ENCODE peak calls at places on chromosomes 13 and 19, in nine cellular contexts. One of them, this sample, is unnamed.

GRCh38 chr19:3146677-3147100 is 10.9 kb downstream of the GNA15 start:
- DNase-seq in K562: peak; percentile 72
- DNase-seq in WTC11: peak; percentile 84
- DNase-seq in endothelial cell of umbilical vein: no peak
- DNase-seq in A549: no peak
- DNase-seq in HepG2: peak; percentile 21
- DNase-seq in GM12878: no peak
- DNase-seq in SK-N-SH: peak; percentile 79
- DNase-seq in NB4: peak; percentile 52
- DNase-seq in this sample: no peak

GRCh38 chr13:77521595-77522367 is 13.7 kb upstream of the SCEL start:
- DNase-seq in HepG2: no peak
- DNase-seq in endothelial cell of umbilical vein: peak; percentile 58
- DNase-seq in K562: no peak
- DNase-seq in WTC11: peak; percentile 33
- DNase-seq in GM12878: no peak
- DNase-seq in A549: peak; percentile 87
- DNase-seq in NB4: no peak
- DNase-seq in SK-N-SH: no peak
- DNase-seq in this sample: no peak

GRCh38 chr13:32257649-32258048 is 57.5 kb downstream of the ZAR1L start:
- DNase-seq in endothelial cell of umbilical vein: no peak
- DNase-seq in HepG2: no peak
- DNase-seq in A549: no peak
- DNase-seq in WTC11: no peak
- DNase-seq in SK-N-SH: no peak
- DNase-seq in NB4: no peak
- DNase-seq in K562: no peak
- DNase-seq in GM12878: no peak
- DNase-seq in this sample: no peak

GRCh38 chr13:97391201-97391600 is 42.8 kb upstream of the RAP2A start:
- DNase-seq in K562: no peak
- DNase-seq in endothelial cell of umbilical vein: no peak
- DNase-seq in GM12878: no peak
- DNase-seq in SK-N-SH: no peak
- DNase-seq in A549: no peak
- DNase-seq in WTC11: no peak
- DNase-seq in HepG2: no peak
- DNase-seq in NB4: no peak
- DNase-seq in this sample: no peak

GRCh38 chr13:49791753-49792549 is 531 bp downstream of the KPNA3 start:
- DNase-seq in HepG2: no peak
- DNase-seq in NB4: peak; percentile 76
- DNase-seq in K562: peak; percentile 63
- DNase-seq in A549: peak; percentile 29
- DNase-seq in SK-N-SH: no peak
- DNase-seq in endothelial cell of umbilical vein: no peak
- DNase-seq in GM12878: no peak
- DNase-seq in WTC11: peak; percentile 50
- DNase-seq in this sample: no peak

GRCh38 chr19:40686882-40687524 is 3.4 kb downstream of the NUMBL start:
- DNase-seq in GM12878: no peak
- DNase-seq in HepG2: no peak
- DNase-seq in K562: no peak
- DNase-seq in NB4: no peak
- DNase-seq in SK-N-SH: no peak
- DNase-seq in WTC11: no peak
- DNase-seq in endothelial cell of umbilical vein: no peak
- DNase-seq in A549: peak; percentile 44
- DNase-seq in this sample: no peak

GRCh38 chr13:23722726-23723453 is 152.7 kb downstream of the TNFRSF19 start:
- DNase-seq in SK-N-SH: no peak
- DNase-seq in K562: no peak
- DNase-seq in NB4: no peak
- DNase-seq in WTC11: no peak
- DNase-seq in A549: no peak
- DNase-seq in endothelial cell of umbilical vein: no peak
- DNase-seq in GM12878: no peak
- DNase-seq in HepG2: peak; percentile 82
- DNase-seq in this sample: no peak

GRCh38 chr19:41941410-41942202 is 13.4 kb upstream of the ERFL start:
- DNase-seq in NB4: no peak
- DNase-seq in SK-N-SH: no peak
- DNase-seq in HepG2: no peak
- DNase-seq in WTC11: no peak
- DNase-seq in A549: no peak
- DNase-seq in K562: no peak
- DNase-seq in GM12878: no peak
- DNase-seq in endothelial cell of umbilical vein: no peak
- DNase-seq in this sample: no peak

GRCh38 chr19:34678421-34678820 is 943 bp downstream of the ZNF302 start:
- DNase-seq in K562: no peak
- DNase-seq in endothelial cell of umbilical vein: no peak
- DNase-seq in HepG2: no peak
- DNase-seq in GM12878: no peak
- DNase-seq in SK-N-SH: no peak
- DNase-seq in WTC11: no peak
- DNase-seq in NB4: no peak
- DNase-seq in A549: no peak
- DNase-seq in this sample: no peak

GRCh38 chr19:23983406-23983805 is 68.7 kb downstream of the ZNF726 start:
- DNase-seq in HepG2: no peak
- DNase-seq in K562: no peak
- DNase-seq in endothelial cell of umbilical vein: no peak
- DNase-seq in WTC11: no peak
- DNase-seq in GM12878: no peak
- DNase-seq in NB4: no peak
- DNase-seq in SK-N-SH: no peak
- DNase-seq in A549: no peak
- DNase-seq in this sample: no peak
- TF ChIP-seq MAX in HepG2: no peak
- TF ChIP-seq MAX in K562: no peak
- TF ChIP-seq MAX in endothelial cell of umbilical vein: no peak
- TF ChIP-seq MAX in WTC11: no peak
- TF ChIP-seq MAX in GM12878: no peak
- TF ChIP-seq MAX in NB4: no peak
- TF ChIP-seq MAX in SK-N-SH: no peak
- TF ChIP-seq MAX in A549: no peak
- TF ChIP-seq MAX in this sample: no peak

GRCh38 chr19:51108066-51108804 is at the start of gene CTU1:
- DNase-seq in A549: peak; percentile 100
- DNase-seq in WTC11: peak; percentile 98
- DNase-seq in K562: peak; percentile 95
- DNase-seq in endothelial cell of umbilical vein: peak; percentile 99
- DNase-seq in HepG2: peak; percentile 98
- DNase-seq in SK-N-SH: peak; percentile 94
- DNase-seq in GM12878: peak; percentile 97
- DNase-seq in NB4: peak; percentile 99
- DNase-seq in this sample: peak; percentile 99

GRCh38 chr19:51114087-51114714 is 6.0 kb upstream of the CTU1 start:
- DNase-seq in GM12878: no peak
- DNase-seq in NB4: no peak
- DNase-seq in endothelial cell of umbilical vein: no peak
- DNase-seq in WTC11: no peak
- DNase-seq in SK-N-SH: no peak
- DNase-seq in K562: no peak
- DNase-seq in A549: no peak
- DNase-seq in HepG2: no peak
- DNase-seq in this sample: no peak

GRCh38 chr19:51110666-51110971 is 2.4 kb upstream of the CTU1 start:
- DNase-seq in WTC11: no peak
- DNase-seq in SK-N-SH: no peak
- DNase-seq in endothelial cell of umbilical vein: no peak
- DNase-seq in K562: no peak
- DNase-seq in GM12878: no peak
- DNase-seq in HepG2: no peak
- DNase-seq in NB4: no peak
- DNase-seq in A549: no peak
- DNase-seq in this sample: no peak

GRCh38 chr19:51108805-51109146 is 567 bp upstream of the CTU1 start:
- DNase-seq in NB4: no peak
- DNase-seq in SK-N-SH: no peak
- DNase-seq in WTC11: no peak
- DNase-seq in endothelial cell of umbilical vein: no peak
- DNase-seq in HepG2: no peak
- DNase-seq in K562: no peak
- DNase-seq in GM12878: no peak
- DNase-seq in A549: no peak
- DNase-seq in this sample: no peak

DNA sequence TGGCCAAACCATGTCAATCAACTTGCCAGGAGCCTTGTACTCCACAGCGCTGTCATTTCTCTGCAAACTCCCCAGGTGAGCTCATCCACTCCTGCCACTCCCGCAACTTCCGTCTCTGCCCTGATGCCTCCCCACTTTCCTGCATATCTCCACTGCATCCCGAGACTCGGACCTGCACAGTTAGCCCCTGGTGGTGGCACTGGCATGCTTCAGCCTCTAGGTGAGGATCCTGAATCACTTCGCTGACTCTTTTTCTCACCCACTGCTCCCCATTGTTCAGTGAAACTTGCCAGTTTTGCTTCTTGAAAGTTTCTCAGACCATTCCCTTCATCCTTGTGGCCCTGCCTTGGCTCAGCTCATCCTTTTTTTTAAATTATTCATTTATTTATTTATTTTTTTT is 3.4 kb upstream of the CTU1 start:
- DNase-seq in WTC11: no peak
- DNase-seq in A549: peak; percentile 55
- DNase-seq in endothelial cell of umbilical vein: no peak
- DNase-seq in GM12878: no peak
- DNase-seq in K562: peak; percentile 35
- DNase-seq in SK-N-SH: no peak
- DNase-seq in NB4: peak; percentile 25
- DNase-seq in HepG2: peak; percentile 14
- DNase-seq in this sample: peak; percentile 40
- TF ChIP-seq MAX in WTC11: no peak
- TF ChIP-seq MAX in A549: no peak
- TF ChIP-seq MAX in endothelial cell of umbilical vein: no peak
- TF ChIP-seq MAX in GM12878: no peak
- TF ChIP-seq MAX in K562: no peak
- TF ChIP-seq MAX in SK-N-SH: no peak
- TF ChIP-seq MAX in NB4: no peak
- TF ChIP-seq MAX in HepG2: no peak
- TF ChIP-seq MAX in this sample: no peak

DNA sequence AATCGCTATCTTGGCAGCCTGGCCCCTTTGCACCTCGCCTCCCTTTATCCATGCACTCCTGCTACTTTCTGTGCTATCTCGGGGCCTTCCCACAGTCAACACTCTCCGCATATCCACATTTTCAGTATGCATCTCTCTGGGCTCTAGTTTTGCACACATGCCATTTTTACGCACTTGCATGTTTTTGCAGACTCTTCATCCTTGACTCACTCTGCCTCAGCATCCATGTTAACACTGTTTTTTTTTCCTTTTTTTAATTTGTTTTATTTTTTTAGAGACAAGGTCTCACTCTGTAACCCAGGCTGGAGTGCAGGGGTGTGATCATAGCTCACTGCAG is 2.5 kb downstream of the MAMSTR start:
- DNase-seq in NB4: no peak
- DNase-seq in WTC11: no peak
- DNase-seq in GM12878: no peak
- DNase-seq in A549: no peak
- DNase-seq in K562: no peak
- DNase-seq in HepG2: no peak
- DNase-seq in SK-N-SH: no peak
- DNase-seq in endothelial cell of umbilical vein: no peak
- DNase-seq in this sample: no peak
- TF ChIP-seq MAX in NB4: no peak
- TF ChIP-seq MAX in WTC11: no peak
- TF ChIP-seq MAX in GM12878: no peak
- TF ChIP-seq MAX in A549: no peak
- TF ChIP-seq MAX in K562: no peak
- TF ChIP-seq MAX in HepG2: no peak
- TF ChIP-seq MAX in SK-N-SH: no peak
- TF ChIP-seq MAX in endothelial cell of umbilical vein: no peak
- TF ChIP-seq MAX in this sample: no peak

GRCh38 chr13:98834254-98834960 is 81.9 kb upstream of the SLC15A1 start:
- DNase-seq in WTC11: peak; percentile 40
- DNase-seq in endothelial cell of umbilical vein: no peak
- DNase-seq in HepG2: no peak
- DNase-seq in A549: no peak
- DNase-seq in K562: no peak
- DNase-seq in SK-N-SH: no peak
- DNase-seq in GM12878: no peak
- DNase-seq in NB4: no peak
- DNase-seq in this sample: no peak
- TF ChIP-seq MAX in WTC11: peak; percentile 58
- TF ChIP-seq MAX in endothelial cell of umbilical vein: no peak
- TF ChIP-seq MAX in HepG2: no peak
- TF ChIP-seq MAX in A549: no peak
- TF ChIP-seq MAX in K562: no peak
- TF ChIP-seq MAX in SK-N-SH: no peak
- TF ChIP-seq MAX in GM12878: no peak
- TF ChIP-seq MAX in NB4: no peak
- TF ChIP-seq MAX in this sample: no peak

GRCh38 chr13:33271759-33272158 is 13.8 kb downstream of the STARD13 start:
- DNase-seq in WTC11: no peak
- DNase-seq in SK-N-SH: no peak
- DNase-seq in endothelial cell of umbilical vein: no peak
- DNase-seq in NB4: no peak
- DNase-seq in A549: no peak
- DNase-seq in GM12878: no peak
- DNase-seq in K562: no peak
- DNase-seq in HepG2: no peak
- DNase-seq in this sample: no peak

GRCh38 chr13:33275916-33276315 is 9.6 kb downstream of the STARD13 start:
- DNase-seq in HepG2: no peak
- DNase-seq in A549: no peak
- DNase-seq in K562: no peak
- DNase-seq in endothelial cell of umbilical vein: no peak
- DNase-seq in NB4: no peak
- DNase-seq in GM12878: no peak
- DNase-seq in WTC11: no peak
- DNase-seq in SK-N-SH: no peak
- DNase-seq in this sample: no peak

GRCh38 chr13:33272531-33273124 is 12.9 kb downstream of the STARD13 start:
- DNase-seq in K562: no peak
- DNase-seq in A549: no peak
- DNase-seq in WTC11: no peak
- DNase-seq in HepG2: peak; percentile 52
- DNase-seq in GM12878: no peak
- DNase-seq in endothelial cell of umbilical vein: no peak
- DNase-seq in SK-N-SH: no peak
- DNase-seq in NB4: no peak
- DNase-seq in this sample: no peak

GRCh38 chr13:33276581-33276980 is 9.0 kb downstream of the STARD13 start:
- DNase-seq in GM12878: no peak
- DNase-seq in SK-N-SH: no peak
- DNase-seq in K562: no peak
- DNase-seq in NB4: no peak
- DNase-seq in WTC11: no peak
- DNase-seq in A549: no peak
- DNase-seq in HepG2: no peak
- DNase-seq in endothelial cell of umbilical vein: peak; percentile 71
- DNase-seq in this sample: no peak

DNA sequence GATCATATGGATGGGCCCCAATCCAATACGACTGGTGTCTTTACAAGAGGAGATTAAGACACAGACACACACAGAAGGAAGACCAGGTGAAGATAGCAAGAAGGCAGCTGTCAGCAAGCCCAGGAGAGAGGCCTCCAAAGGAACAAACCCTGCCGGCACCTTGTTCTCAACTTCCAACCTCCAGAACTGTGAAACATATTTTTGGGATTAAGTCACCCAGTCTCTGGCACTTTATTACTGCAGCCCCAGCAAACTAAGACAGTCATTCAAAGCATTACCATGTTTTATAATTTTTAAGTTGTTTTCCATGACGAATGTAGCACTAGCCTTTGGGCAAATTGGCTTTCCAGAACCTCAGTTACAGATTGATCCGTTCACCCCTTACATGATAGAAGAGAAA is 11.3 kb downstream of the STARD13 start:
- DNase-seq in SK-N-SH: no peak
- DNase-seq in A549: no peak
- DNase-seq in NB4: no peak
- DNase-seq in endothelial cell of umbilical vein: no peak
- DNase-seq in K562: no peak
- DNase-seq in HepG2: no peak
- DNase-seq in GM12878: no peak
- DNase-seq in WTC11: no peak
- DNase-seq in this sample: no peak
- TF ChIP-seq MAX in SK-N-SH: no peak
- TF ChIP-seq MAX in A549: no peak
- TF ChIP-seq MAX in NB4: no peak
- TF ChIP-seq MAX in endothelial cell of umbilical vein: no peak
- TF ChIP-seq MAX in K562: no peak
- TF ChIP-seq MAX in HepG2: no peak
- TF ChIP-seq MAX in GM12878: no peak
- TF ChIP-seq MAX in WTC11: no peak
- TF ChIP-seq MAX in this sample: no peak